ENCODE peak calls at places on chromosomes 4 and X, in five cellular contexts. I is uterus, Z is WTC11, T is tibial artery, D is astrocyte. F is an unnamed sample.

GRCh38 chr4:77169496-77169895 is 12.5 kb downstream of the CCNG2 start:
- DNase-seq in T (no peak), Z (no peak), D (peak), I (no peak), F (peak)

GRCh38 chrX:129618997-129619396 is 35.8 kb downstream of the APLN start:
- DNase-seq in Z (no peak), D (no peak), I (no peak), T (no peak), F (no peak)

GRCh38 chrX:83916525-83916924 is 55.6 kb downstream of the CYLC1 start:
- DNase-seq in I (no peak), D (no peak), Z (peak), T (no peak), F (peak)

GRCh38 chr4:53234669-53235068 is 131.2 kb downstream of the SCFD2 start:
- DNase-seq in Z (no peak), T (no peak), D (no peak), I (no peak), F (no peak)

GRCh38 chr4:148196168-148196567 is 246.0 kb downstream of the NR3C2 start:
- DNase-seq in Z (no peak), T (no peak), I (no peak), D (peak), F (no peak)

GRCh38 chr4:87974856-87975462 is 555 bp upstream of the SPP1 start:
- DNase-seq in I (no peak), T (no peak), D (peak), Z (no peak), F (no peak)

GRCh38 chr4:74423101-74423500 is 21.8 kb upstream of the AREG start:
- DNase-seq in D (peak), I (no peak), T (no peak), Z (no peak), F (peak)

GRCh38 chrX:3075959-3076358 is 34.7 kb downstream of the ARSF start:
- DNase-seq in Z (no peak), D (no peak), I (no peak), T (no peak), F (no peak)

GRCh38 chrX:136491832-136492231 is 4.1 kb downstream of the BRS3 start:
- DNase-seq in I (no peak), Z (no peak), D (no peak), T (no peak), F (no peak)

GRCh38 chr4:1523907-1524636 is 117.8 kb upstream of the NKX1-1 start:
- DNase-seq in Z (no peak), I (no peak), D (no peak), T (no peak), F (no peak)

GRCh38 chrX:48648299-48648698 is 35.3 kb upstream of the WAS start:
- DNase-seq in Z (peak), I (peak), D (peak), T (peak), F (peak)

GRCh38 chr4:125254111-125254510 is 60.6 kb upstream of the FAT4 start:
- DNase-seq in D (peak), I (no peak), T (no peak), Z (no peak), F (peak)

GRCh38 chrX:39518451-39519212 is 579.1 kb downstream of the BCOR start:
- DNase-seq in D (peak), I (no peak), Z (no peak), T (peak), F (no peak)

GRCh38 chrX:72305286-72306084 is at the start of gene CITED1:
- DNase-seq in Z (peak), I (no peak), T (peak), D (no peak), F (no peak)

GRCh38 chrX:68699960-68700746 is 52.7 kb downstream of the STARD8 start:
- DNase-seq in Z (no peak), T (no peak), I (no peak), D (peak), F (peak)

GRCh38 chr4:26298198-26298950 is 22.4 kb upstream of the RBPJ start:
- DNase-seq in I (no peak), Z (no peak), T (no peak), D (peak), F (peak)

GRCh38 chr4:153127773-153128494 is 76.3 kb upstream of the TRIM2 start:
- DNase-seq in I (peak), Z (peak), T (peak), D (no peak), F (peak)

GRCh38 chr4:142846105-142846728 is at the start of gene INPP4B:
- DNase-seq in D (peak), T (peak), Z (peak), I (peak), F (peak)

GRCh38 chr4:21451032-21451431 is 497.5 kb downstream of the KCNIP4 start:
- DNase-seq in T (no peak), Z (no peak), I (no peak), D (peak), F (peak)

GRCh38 chrX:19987856-19988255 is 3.0 kb downstream of the BCLAF3 start:
- DNase-seq in D (no peak), T (no peak), I (no peak), Z (no peak), F (no peak)

DNA sequence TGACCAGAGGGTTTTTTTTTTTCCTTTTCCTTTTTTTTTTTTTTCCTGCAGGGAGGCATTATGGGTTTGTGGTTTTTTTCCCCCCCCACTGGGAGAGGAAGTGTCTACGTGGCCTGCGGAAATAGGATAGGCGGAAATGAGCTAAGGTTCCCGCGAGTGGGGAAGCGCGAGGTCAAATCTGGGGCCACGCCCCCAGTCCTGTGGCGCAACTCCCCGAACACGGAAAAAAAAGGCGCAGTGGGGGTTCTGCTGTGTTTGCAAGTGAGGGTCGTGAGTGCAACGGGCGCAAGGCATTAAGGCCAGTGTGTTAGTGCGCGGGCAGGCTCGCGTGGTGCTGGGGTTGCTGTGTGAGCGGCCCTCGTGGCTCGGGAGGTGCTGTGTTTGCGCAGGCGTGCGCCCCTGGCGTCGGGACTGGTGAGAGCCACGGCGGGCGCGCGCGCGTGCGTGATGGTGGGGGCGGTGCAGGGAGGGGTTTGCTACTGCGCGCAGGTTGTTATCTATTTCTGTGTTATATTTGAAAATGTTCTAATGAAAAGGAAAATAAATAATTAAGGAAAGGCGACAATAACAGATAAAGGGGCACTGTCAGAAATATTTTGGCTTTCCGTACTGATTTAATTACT is 685 bp upstream of the MORF4L2 start:
- DNase-seq in T (peak), I (peak), Z (peak), D (peak), F (peak)
- TF ChIP-seq CTCF in T (peak), I (peak), Z (no peak), D (no peak), F (peak)

GRCh38 chr4:18020671-18021469 is 685 bp downstream of the LCORL start:
- DNase-seq in T (peak), Z (peak), D (peak), I (peak), F (peak)

GRCh38 chr4:18022572-18023039 is 1.1 kb upstream of the LCORL start:
- DNase-seq in I (no peak), D (no peak), Z (no peak), T (no peak), F (no peak)

GRCh38 chr4:18021470-18021719 is 160 bp downstream of the LCORL start:
- DNase-seq in I (no peak), T (no peak), D (no peak), Z (no peak), F (no peak)

GRCh38 chr4:18020145-18020670 is 1.3 kb downstream of the LCORL start:
- DNase-seq in I (no peak), D (no peak), T (no peak), Z (no peak), F (peak)

DNA sequence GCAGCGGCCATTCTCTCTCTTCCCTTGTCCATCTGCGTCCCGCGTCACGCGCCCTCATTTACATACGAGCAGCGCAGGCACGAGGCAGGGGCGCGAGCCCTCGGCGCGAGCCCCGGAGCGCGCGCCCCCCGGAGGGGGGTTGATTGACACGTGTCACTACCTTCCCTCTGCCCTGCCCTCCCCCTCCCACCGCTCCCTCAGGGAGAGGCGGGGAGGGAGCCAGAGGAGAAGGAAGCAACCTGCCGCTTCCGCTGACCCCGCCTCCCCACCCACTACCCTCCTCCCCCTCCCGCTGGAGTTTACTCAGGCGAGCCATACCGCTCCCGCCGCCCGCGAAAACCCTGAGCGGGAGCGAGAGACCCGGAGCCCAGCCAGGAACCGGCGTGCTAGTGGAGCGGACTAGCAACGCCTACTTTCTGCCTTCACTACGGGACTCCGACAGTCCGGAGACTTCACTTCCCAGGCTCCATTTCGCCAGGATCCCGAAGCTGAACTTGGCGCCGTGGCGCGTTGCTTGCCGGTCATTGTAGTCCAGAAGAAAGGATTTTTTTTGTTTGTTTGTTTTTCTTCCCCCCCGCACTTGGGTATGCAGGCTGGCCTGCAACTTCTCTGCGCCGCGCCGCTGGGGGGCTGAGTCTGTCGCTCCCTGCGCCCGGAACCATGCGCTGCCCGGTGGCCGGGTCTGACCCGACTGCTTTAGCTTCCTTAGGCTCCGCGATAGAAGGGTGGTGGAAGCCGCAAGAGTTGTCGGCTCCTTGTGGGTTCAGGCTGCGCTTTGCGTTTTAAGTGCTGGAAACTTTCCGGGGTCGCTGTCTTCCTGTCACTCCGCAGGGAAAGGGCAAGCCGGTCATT is at the start of gene LCORL:
- DNase-seq in T (peak), Z (peak), D (peak), I (peak), F (peak)
- TF ChIP-seq CTCF in T (no peak), Z (no peak), D (no peak), I (no peak), F (no peak)

DNA sequence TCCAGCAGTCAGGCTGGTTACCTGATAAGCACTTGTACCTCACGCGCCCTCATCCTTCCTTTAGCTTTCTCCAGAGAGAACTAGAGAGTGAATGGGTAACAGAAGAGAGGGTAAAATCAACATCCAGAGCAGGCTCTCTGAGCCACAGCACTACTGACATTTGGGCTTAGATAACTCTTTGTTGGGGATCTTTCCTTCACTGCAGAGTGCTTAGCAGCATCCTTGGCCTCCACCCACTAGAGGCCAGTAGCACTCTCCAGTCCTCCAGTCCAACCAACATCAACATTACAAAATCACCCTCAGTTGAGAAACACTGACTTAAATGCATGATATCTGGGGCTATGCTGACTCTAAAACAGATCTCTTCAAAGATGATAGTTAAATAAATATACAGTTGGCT is 220.7 kb downstream of the TACR3 start:
- DNase-seq in I (no peak), Z (no peak), D (no peak), T (no peak), F (peak)
- TF ChIP-seq CTCF in I (no peak), Z (no peak), D (no peak), T (no peak), F (peak)

DNA sequence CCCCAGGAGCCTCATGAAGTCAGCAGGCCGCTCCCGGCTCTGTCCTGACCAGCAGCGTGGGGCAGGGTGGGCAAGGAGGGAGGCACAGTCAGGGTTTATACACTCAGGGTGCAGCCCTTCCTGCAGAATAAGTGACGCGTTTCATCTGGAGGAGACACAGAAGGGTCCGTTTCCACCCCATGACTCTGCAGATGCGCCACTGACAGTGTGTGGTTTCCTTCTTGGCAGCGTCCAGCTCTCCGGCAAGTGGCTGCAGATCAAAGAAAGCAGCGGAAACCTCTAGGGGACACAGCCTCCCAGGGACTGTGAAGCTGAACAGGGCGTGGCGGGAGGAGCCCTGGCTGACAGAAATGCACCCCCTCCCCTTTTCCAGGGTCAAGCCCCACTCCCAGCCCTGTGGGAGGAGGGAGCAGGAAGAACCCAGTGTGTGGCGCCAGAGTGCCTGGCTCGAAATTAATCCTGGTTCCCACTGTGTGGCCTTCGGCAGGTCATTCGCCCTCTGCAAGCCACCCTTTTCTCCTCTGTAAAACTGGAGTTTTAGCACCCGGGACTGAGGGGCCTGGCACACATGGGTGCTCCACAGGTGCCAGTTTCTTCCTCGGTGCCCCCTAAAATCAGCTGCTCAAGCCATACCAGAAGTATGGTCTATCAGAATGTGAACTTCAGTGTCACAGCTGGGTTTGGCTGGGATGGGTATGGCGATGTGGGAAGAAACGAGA is 17.3 kb upstream of the TBC1D14 start:
- DNase-seq in T (no peak), Z (peak), I (no peak), D (peak), F (peak)
- TF ChIP-seq CTCF in T (no peak), Z (no peak), I (no peak), D (no peak), F (peak)

GRCh38 chr4:5976921-5977320 is 41.3 kb downstream of the C4orf50 start:
- DNase-seq in T (peak), Z (no peak), D (no peak), I (no peak), F (no peak)

GRCh38 chr4:5976431-5976830 is 41.8 kb downstream of the C4orf50 start:
- DNase-seq in D (no peak), T (peak), Z (no peak), I (no peak), F (no peak)

GRCh38 chr4:5982156-5982973 is 35.9 kb downstream of the C4orf50 start:
- DNase-seq in I (no peak), Z (no peak), D (no peak), T (peak), F (no peak)

GRCh38 chr4:5980436-5981155 is 37.6 kb downstream of the C4orf50 start:
- DNase-seq in Z (no peak), I (no peak), D (no peak), T (no peak), F (no peak)

GRCh38 chr4:5979981-5980380 is 38.2 kb downstream of the C4orf50 start:
- DNase-seq in Z (peak), I (peak), D (no peak), T (peak), F (no peak)
- TF ChIP-seq CTCF in Z (no peak), I (peak), D (peak), T (no peak), F (no peak)

GRCh38 chr4:186726440-186727148 is 2.9 kb upstream of the FAT1 start:
- DNase-seq in D (peak), T (peak), Z (peak), I (peak), F (peak)

GRCh38 chr4:186724861-186725419 is 1.3 kb upstream of the FAT1 start:
- DNase-seq in I (no peak), T (no peak), Z (no peak), D (peak), F (peak)

GRCh38 chr4:186726150-186726439 is 2.4 kb upstream of the FAT1 start:
- DNase-seq in I (no peak), T (no peak), D (no peak), Z (no peak), F (no peak)

GRCh38 chr4:186724048-186724860 is 598 bp upstream of the FAT1 start:
- DNase-seq in Z (peak), T (peak), I (peak), D (peak), F (peak)

GRCh38 chr4:186725422-186726149 is 1.9 kb upstream of the FAT1 start:
- DNase-seq in D (peak), T (peak), Z (peak), I (peak), F (peak)
- TF ChIP-seq CTCF in D (peak), T (peak), Z (no peak), I (peak), F (peak)

GRCh38 chr4:15694431-15694830 is 8.4 kb upstream of the BST1 start:
- DNase-seq in T (no peak), Z (no peak), I (no peak), D (peak), F (no peak)

GRCh38 chr4:15696866-15697265 is 6.0 kb upstream of the BST1 start:
- DNase-seq in T (no peak), I (no peak), D (no peak), Z (no peak), F (no peak)

GRCh38 chr4:15695764-15696163 is 7.1 kb upstream of the BST1 start:
- DNase-seq in I (no peak), Z (no peak), T (no peak), D (peak), F (peak)

GRCh38 chr4:15691346-15692140 is 9.9 kb downstream of the FAM200B start:
- DNase-seq in Z (no peak), D (peak), T (no peak), I (no peak), F (peak)

GRCh38 chr4:15695240-15695699 is 7.6 kb upstream of the BST1 start:
- DNase-seq in D (peak), Z (peak), T (no peak), I (no peak), F (peak)
- TF ChIP-seq CTCF in D (no peak), Z (no peak), T (no peak), I (no peak), F (peak)

GRCh38 chr4:47383829-47384427 is 79.6 kb downstream of the COMMD8 start:
- DNase-seq in Z (no peak), I (no peak), D (peak), T (no peak), F (peak)
- TF ChIP-seq CTCF in Z (no peak), I (peak), D (peak), T (peak), F (peak)

DNA sequence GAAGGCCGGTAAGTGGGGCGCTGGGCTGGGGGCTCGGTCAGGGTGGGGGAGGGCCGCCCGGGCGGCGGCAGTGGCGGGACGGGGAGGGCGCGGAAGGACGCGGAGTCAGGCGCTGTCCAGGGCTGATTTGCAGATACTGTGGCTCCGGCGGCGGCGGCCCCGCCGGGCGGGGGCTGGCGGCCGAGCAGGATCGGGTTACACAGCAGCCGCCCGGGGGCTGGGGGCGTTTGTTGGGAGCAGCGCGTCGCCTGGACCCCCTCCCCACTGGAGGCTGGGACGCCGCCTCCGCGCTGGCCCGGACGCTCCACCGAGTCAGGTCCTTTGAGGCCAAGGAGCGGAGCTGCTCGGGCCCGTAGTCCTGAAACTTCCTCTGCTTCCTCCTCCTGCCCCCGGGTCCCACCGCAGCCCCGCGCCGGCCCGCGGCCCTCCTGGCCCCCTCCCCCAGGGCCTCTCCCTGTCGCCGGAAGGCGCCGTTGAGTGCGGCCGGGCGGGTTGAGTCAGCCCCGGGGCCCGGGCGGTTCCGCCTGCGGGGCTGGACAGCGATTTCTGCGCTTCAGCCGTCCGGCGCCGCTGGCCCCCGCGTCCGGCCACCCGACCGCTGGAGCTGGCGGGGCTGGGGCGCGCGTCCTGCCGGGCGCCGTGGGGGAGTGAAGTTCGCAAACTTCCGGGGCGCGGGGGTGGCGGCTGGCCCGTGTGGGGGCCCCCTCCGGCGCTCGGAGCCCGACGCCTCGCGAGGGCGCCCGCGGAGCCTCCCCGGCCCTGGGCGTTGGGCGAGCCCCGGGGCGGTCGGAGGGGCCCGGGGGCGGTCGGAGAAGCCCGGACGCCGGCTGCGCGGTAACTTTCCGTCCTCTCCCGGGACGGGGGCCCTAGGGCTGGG is 744 bp downstream of the REST start:
- DNase-seq in Z (peak), T (peak), I (peak), D (peak), F (peak)
- TF ChIP-seq CTCF in Z (no peak), T (no peak), I (no peak), D (no peak), F (no peak)

GRCh38 chr4:80240976-80241375 is 25.5 kb upstream of the FGF5 start:
- DNase-seq in D (peak), Z (no peak), T (no peak), I (no peak), F (peak)
- TF ChIP-seq CTCF in D (no peak), Z (no peak), T (no peak), I (no peak), F (no peak)

F was measured in AG10803.